ENCODE peak calls at places on chromosomes 6 and 20, in four cellular contexts. One of them, this sample, is unnamed.

GRCh38 chr6:56375806-56376205 is 128.4 kb upstream of the COL21A1 start:
- DNase-seq in BJ: no peak
- DNase-seq in MV-4-11: no peak
- DNase-seq in K562: no peak
- DNase-seq in this sample: no peak

GRCh38 chr6:53326372-53327016 is 22.3 kb downstream of the ELOVL5 start:
- DNase-seq in BJ: peak
- DNase-seq in K562: no peak
- DNase-seq in MV-4-11: no peak
- DNase-seq in this sample: no peak

GRCh38 chr20:23413862-23414422 is 7.3 kb downstream of the NAPB start:
- DNase-seq in K562: no peak
- DNase-seq in MV-4-11: no peak
- DNase-seq in BJ: no peak
- DNase-seq in this sample: no peak

GRCh38 chr6:121647905-121648304 is 212.5 kb downstream of the GJA1 start:
- DNase-seq in K562: no peak
- DNase-seq in MV-4-11: no peak
- DNase-seq in BJ: no peak
- DNase-seq in this sample: no peak

GRCh38 chr6:166541366-166541765 is 45.1 kb downstream of the RAMACL start:
- DNase-seq in BJ: no peak
- DNase-seq in K562: no peak
- DNase-seq in MV-4-11: no peak
- DNase-seq in this sample: no peak

GRCh38 chr6:73579389-73579788 is 58.6 kb upstream of the EEF1A1 start:
- DNase-seq in BJ: no peak
- DNase-seq in MV-4-11: no peak
- DNase-seq in K562: no peak
- DNase-seq in this sample: no peak

GRCh38 chr6:75830959-75831885 is 82.2 kb downstream of the MYO6 start:
- DNase-seq in K562: no peak
- DNase-seq in MV-4-11: no peak
- DNase-seq in BJ: no peak
- DNase-seq in this sample: no peak

GRCh38 chr20:23148721-23149570 is 62.8 kb upstream of the CD93 start:
- DNase-seq in MV-4-11: no peak
- DNase-seq in K562: peak
- DNase-seq in BJ: no peak
- DNase-seq in this sample: no peak

GRCh38 chr6:42710316-42710715 is 12.1 kb downstream of the PRPH2 start:
- DNase-seq in K562: no peak
- DNase-seq in MV-4-11: peak
- DNase-seq in BJ: no peak
- DNase-seq in this sample: no peak

GRCh38 chr6:25026723-25027122 is 91.0 kb upstream of the RIPOR2 start:
- DNase-seq in MV-4-11: no peak
- DNase-seq in K562: no peak
- DNase-seq in BJ: no peak
- DNase-seq in this sample: no peak

GRCh38 chr6:38482466-38482865 is 157.3 kb downstream of the BTBD9 start:
- DNase-seq in K562: no peak
- DNase-seq in BJ: peak
- DNase-seq in MV-4-11: no peak
- DNase-seq in this sample: no peak

GRCh38 chr6:56079761-56080540 is 167.4 kb downstream of the COL21A1 start:
- DNase-seq in K562: no peak
- DNase-seq in BJ: no peak
- DNase-seq in MV-4-11: peak
- DNase-seq in this sample: no peak

GRCh38 chr6:50380409-50381105 is 330.8 kb upstream of the DEFB112 start:
- DNase-seq in BJ: no peak
- DNase-seq in K562: no peak
- DNase-seq in MV-4-11: no peak
- DNase-seq in this sample: no peak

GRCh38 chr6:45959534-45960195 is 56.0 kb downstream of the CLIC5 start:
- DNase-seq in MV-4-11: no peak
- DNase-seq in K562: no peak
- DNase-seq in BJ: peak
- DNase-seq in this sample: no peak

GRCh38 chr20:14288341-14289330 is 48.8 kb downstream of the FLRT3 start:
- DNase-seq in K562: no peak
- DNase-seq in BJ: no peak
- DNase-seq in MV-4-11: no peak
- DNase-seq in this sample: no peak

GRCh38 chr6:156955494-156956183 is 178.5 kb downstream of the ARID1B start:
- DNase-seq in BJ: no peak
- DNase-seq in K562: no peak
- DNase-seq in MV-4-11: no peak
- DNase-seq in this sample: no peak

GRCh38 chr6:21264288-21264818 is 329.2 kb upstream of the SOX4 start:
- DNase-seq in MV-4-11: peak
- DNase-seq in K562: no peak
- DNase-seq in BJ: no peak
- DNase-seq in this sample: no peak

GRCh38 chr6:73712536-73712935 is 16.5 kb downstream of the CD109 start:
- DNase-seq in BJ: no peak
- DNase-seq in K562: no peak
- DNase-seq in MV-4-11: no peak
- DNase-seq in this sample: no peak

GRCh38 chr6:67541591-67541990 is 1093.5 kb upstream of the ADGRB3 start:
- DNase-seq in BJ: peak
- DNase-seq in K562: no peak
- DNase-seq in MV-4-11: no peak
- DNase-seq in this sample: no peak

GRCh38 chr6:25898289-25898977 is 24.4 kb upstream of the SLC17A3 start:
- DNase-seq in BJ: no peak
- DNase-seq in K562: no peak
- DNase-seq in MV-4-11: no peak
- DNase-seq in this sample: no peak

GRCh38 chr6:151284431-151285060 is 44.8 kb downstream of the AKAP12 start:
- DNase-seq in MV-4-11: no peak
- DNase-seq in K562: no peak
- DNase-seq in BJ: no peak
- DNase-seq in this sample: no peak

GRCh38 chr20:43996240-43996930 is 81.7 kb downstream of the TOX2 start:
- DNase-seq in K562: no peak
- DNase-seq in BJ: no peak
- DNase-seq in MV-4-11: no peak
- DNase-seq in this sample: no peak

GRCh38 chr20:45087814-45088213 is 13.1 kb downstream of the KCNS1 start:
- DNase-seq in MV-4-11: no peak
- DNase-seq in BJ: no peak
- DNase-seq in K562: no peak
- DNase-seq in this sample: no peak

GRCh38 chr6:56951049-56951816 is 3.7 kb upstream of the BEND6 start:
- DNase-seq in MV-4-11: no peak
- DNase-seq in K562: no peak
- DNase-seq in BJ: no peak
- DNase-seq in this sample: no peak

GRCh38 chr6:67667640-67668422 is 967.3 kb upstream of the ADGRB3 start:
- DNase-seq in BJ: no peak
- DNase-seq in K562: no peak
- DNase-seq in MV-4-11: no peak
- DNase-seq in this sample: no peak

GRCh38 chr20:58715709-58716475 is 23.3 kb downstream of the NPEPL1 start:
- DNase-seq in BJ: no peak
- DNase-seq in K562: no peak
- DNase-seq in MV-4-11: no peak
- DNase-seq in this sample: peak

GRCh38 chr20:46523108-46523507 is 9.7 kb upstream of the ZNF334 start:
- DNase-seq in MV-4-11: no peak
- DNase-seq in K562: no peak
- DNase-seq in BJ: no peak
- DNase-seq in this sample: no peak

GRCh38 chr20:61587910-61588309 is 335.8 kb downstream of the CDH4 start:
- DNase-seq in MV-4-11: no peak
- DNase-seq in BJ: no peak
- DNase-seq in K562: no peak
- DNase-seq in this sample: no peak

GRCh38 chr6:106512048-106512957 is 117.0 kb downstream of the RTN4IP1 start:
- DNase-seq in MV-4-11: peak
- DNase-seq in K562: peak
- DNase-seq in BJ: no peak
- DNase-seq in this sample: peak

GRCh38 chr6:29989211-29989610 is 46.9 kb downstream of the HLA-A start:
- DNase-seq in MV-4-11: no peak
- DNase-seq in K562: no peak
- DNase-seq in BJ: no peak
- DNase-seq in this sample: no peak

GRCh38 chr6:161498359-161498758 is 224.5 kb upstream of the AGPAT4 start:
- DNase-seq in MV-4-11: no peak
- DNase-seq in K562: peak
- DNase-seq in BJ: no peak
- DNase-seq in this sample: no peak

GRCh38 chr6:158284340-158285210 is 27.7 kb upstream of the TULP4 start:
- DNase-seq in BJ: peak
- DNase-seq in MV-4-11: no peak
- DNase-seq in K562: no peak
- DNase-seq in this sample: no peak

GRCh38 chr20:58571942-58572666 is 56.9 kb upstream of the APCDD1L start:
- DNase-seq in BJ: no peak
- DNase-seq in K562: no peak
- DNase-seq in MV-4-11: no peak
- DNase-seq in this sample: no peak

GRCh38 chr6:29465279-29465678 is 8.3 kb downstream of the OR2H1 start:
- DNase-seq in K562: no peak
- DNase-seq in MV-4-11: no peak
- DNase-seq in BJ: no peak
- DNase-seq in this sample: no peak

GRCh38 chr6:110951986-110952794 is 6.3 kb upstream of the GTF3C6 start:
- DNase-seq in BJ: no peak
- DNase-seq in K562: no peak
- DNase-seq in MV-4-11: no peak
- DNase-seq in this sample: no peak

GRCh38 chr6:33792990-33793389 is 4.1 kb upstream of the LEMD2 start:
- DNase-seq in BJ: no peak
- DNase-seq in K562: no peak
- DNase-seq in MV-4-11: no peak
- DNase-seq in this sample: no peak